ENCODE peak calls at places on chromosome 18, in five cellular contexts. I, V, Z, E and L are unnamed samples.

GRCh38 chr18:44452346-44452745 is 228.3 kb upstream of the SETBP1 start:
- DNase-seq in E (peak), V (no peak), Z (no peak), I (no peak), L (no peak)

GRCh38 chr18:8450013-8450412 is 159.2 kb upstream of the RAB12 start:
- DNase-seq in I (no peak), Z (no peak), V (no peak), E (peak), L (no peak)

GRCh38 chr18:47996091-47996541 is 65.7 kb upstream of the SMAD2 start:
- DNase-seq in E (peak), V (no peak), Z (no peak), I (no peak), L (no peak)

GRCh38 chr18:64409511-64409910 is 260.6 kb upstream of the LINC00305 start:
- DNase-seq in E (peak), Z (peak), I (no peak), V (no peak), L (peak)

GRCh38 chr18:11859903-11860407 is 8.7 kb downstream of the CHMP1B start:
- DNase-seq in E (peak), Z (peak), I (no peak), V (peak), L (no peak)

GRCh38 chr18:53941601-53942335 is 282.7 kb downstream of the MBD2 start:
- DNase-seq in V (no peak), Z (no peak), I (no peak), E (no peak), L (no peak)

GRCh38 chr18:54240629-54241107 is 16.2 kb upstream of the MBD2 start:
- DNase-seq in E (no peak), V (no peak), I (no peak), Z (no peak), L (no peak)

GRCh38 chr18:51082571-51083264 is 52.7 kb downstream of the SMAD4 start:
- DNase-seq in Z (peak), I (no peak), E (no peak), V (no peak), L (peak)

GRCh38 chr18:50724631-50725235 is 95.1 kb downstream of the MRO start:
- DNase-seq in E (no peak), I (no peak), V (no peak), Z (no peak), L (no peak)

GRCh38 chr18:57084331-57085298 is 62.3 kb upstream of the BOD1L2 start:
- DNase-seq in E (no peak), Z (no peak), V (no peak), I (no peak), L (peak)

GRCh38 chr18:68764016-68764415 is 33.9 kb upstream of the CCDC102B start:
- DNase-seq in Z (peak), E (peak), I (no peak), V (no peak), L (no peak)

GRCh38 chr18:421236-422155 is 79.0 kb downstream of the COLEC12 start:
- DNase-seq in I (no peak), Z (no peak), E (peak), V (no peak), L (no peak)

GRCh38 chr18:37253424-37254255 is 312.0 kb downstream of the CELF4 start:
- DNase-seq in Z (no peak), E (no peak), I (no peak), V (no peak), L (peak)

GRCh38 chr18:74836296-74837139 is 238.8 kb downstream of the ZNF407 start:
- DNase-seq in E (peak), Z (peak), I (peak), V (no peak), L (no peak)

GRCh38 chr18:79374408-79375171 is 21.1 kb upstream of the NFATC1 start:
- DNase-seq in I (no peak), Z (no peak), E (no peak), V (no peak), L (peak)

GRCh38 chr18:12776821-12777471 is 74.1 kb downstream of the PSMG2 start:
- DNase-seq in V (no peak), E (no peak), I (no peak), Z (no peak), L (no peak)

GRCh38 chr18:59906203-59906602 is 6.4 kb downstream of the PMAIP1 start:
- DNase-seq in E (no peak), Z (no peak), V (no peak), I (no peak), L (peak)

GRCh38 chr18:59905686-59906091 is 5.9 kb downstream of the PMAIP1 start:
- DNase-seq in I (no peak), Z (no peak), E (no peak), V (no peak), L (peak)

GRCh38 chr18:59902180-59902992 is 2.6 kb downstream of the PMAIP1 start:
- DNase-seq in I (no peak), V (no peak), Z (no peak), E (peak), L (peak)

GRCh38 chr18:59902993-59903610 is 3.3 kb downstream of the PMAIP1 start:
- DNase-seq in E (no peak), Z (no peak), I (no peak), V (no peak), L (peak)

GRCh38 chr18:59904051-59904601 is 4.3 kb downstream of the PMAIP1 start:
- DNase-seq in V (no peak), E (no peak), I (no peak), Z (no peak), L (peak)
- H3K4me3 ChIP-seq in V (no peak), E (no peak), I (no peak), Z (no peak), L (peak)

DNA sequence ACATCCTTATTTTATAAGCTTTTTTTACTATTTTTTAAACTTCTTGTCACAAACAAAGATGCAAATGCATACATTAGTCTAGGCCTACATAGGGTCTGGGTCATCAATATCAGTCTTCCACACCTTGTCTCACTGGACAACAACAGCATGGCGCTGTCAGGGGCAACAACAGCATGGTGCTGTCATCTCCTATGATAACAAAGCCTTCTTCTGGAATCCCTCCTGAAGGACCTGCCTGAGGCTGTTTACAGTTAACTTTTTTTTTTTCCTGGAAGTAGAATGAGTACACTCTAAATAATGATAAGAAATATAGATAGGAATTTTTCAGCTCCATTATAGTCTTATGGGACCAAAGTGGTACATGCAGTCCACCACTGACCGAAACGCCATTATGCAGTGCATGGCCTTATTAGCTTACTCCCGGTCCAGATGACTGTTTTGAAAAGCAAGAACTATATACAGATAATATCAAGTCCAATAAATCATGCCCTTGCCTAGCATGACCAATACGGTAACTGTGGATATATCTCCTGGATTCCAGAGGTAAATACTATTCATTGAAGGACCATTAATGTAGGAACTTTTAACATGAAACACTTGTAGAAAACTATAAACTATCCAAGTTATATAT is 38.4 kb downstream of the TCF4 start:
- DNase-seq in E (no peak), I (no peak), V (no peak), Z (no peak), L (no peak)
- TF ChIP-seq CTCF in E (no peak), I (no peak), V (no peak), Z (no peak), L (no peak)

GRCh38 chr18:77981874-77982273 is 732.2 kb downstream of the GALR1 start:
- DNase-seq in I (no peak), Z (no peak), E (no peak), V (no peak), L (no peak)

GRCh38 chr18:77973745-77974144 is 724.1 kb downstream of the GALR1 start:
- DNase-seq in I (no peak), V (no peak), Z (no peak), E (no peak), L (no peak)

GRCh38 chr18:77974329-77974728 is 724.7 kb downstream of the GALR1 start:
- DNase-seq in I (no peak), V (no peak), E (no peak), Z (no peak), L (no peak)

GRCh38 chr18:77980275-77980674 is 730.6 kb downstream of the GALR1 start:
- DNase-seq in Z (no peak), V (no peak), I (no peak), E (no peak), L (no peak)

GRCh38 chr18:77977331-77977730 is 727.7 kb downstream of the GALR1 start:
- DNase-seq in Z (no peak), E (no peak), I (no peak), V (no peak), L (no peak)
- H3K4me3 ChIP-seq in Z (no peak), E (no peak), I (no peak), V (no peak), L (no peak)

DNA sequence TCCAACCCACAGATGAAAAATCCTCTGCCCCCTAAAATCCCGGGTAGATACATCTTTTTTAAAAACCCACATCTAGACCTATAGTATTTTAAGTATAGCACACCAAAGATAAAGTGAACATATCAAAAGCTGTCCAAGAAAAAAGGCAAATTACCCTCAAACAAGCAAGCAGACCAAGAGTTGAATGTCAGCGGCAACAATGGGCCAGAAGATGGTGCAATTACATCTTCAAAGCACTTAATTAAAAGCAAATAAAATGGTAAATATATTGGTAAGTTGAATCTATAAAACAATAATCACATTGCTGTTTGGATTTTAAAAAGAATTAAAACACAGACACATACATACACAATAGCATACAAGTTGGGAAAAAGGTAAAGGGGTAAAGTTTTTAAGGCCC is 98.5 kb downstream of the MYOM1 start:
- DNase-seq in I (no peak), Z (no peak), E (peak), V (no peak), L (peak)
- TF ChIP-seq CTCF in I (no peak), Z (peak), E (peak), V (peak), L (no peak)

DNA sequence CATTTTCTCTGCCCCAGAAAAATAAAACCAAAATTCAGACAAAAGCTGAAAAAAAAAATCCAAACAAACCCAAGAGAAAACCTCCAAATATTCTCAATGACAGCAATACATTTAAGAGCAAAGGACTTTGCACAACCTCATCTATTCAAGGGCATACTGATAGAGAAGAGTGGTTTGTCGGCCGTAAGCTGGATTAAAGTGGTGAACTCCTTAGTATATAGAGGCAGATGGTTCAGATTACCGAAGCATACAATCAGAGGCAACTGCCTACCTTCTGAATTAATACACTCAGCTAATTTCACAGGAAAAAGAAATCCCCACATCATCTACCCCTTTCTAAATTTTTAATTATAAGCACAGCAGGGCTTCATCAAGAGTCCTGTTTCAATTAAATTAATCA is at the start of gene CPLX4:
- DNase-seq in I (no peak), E (no peak), V (no peak), Z (no peak), L (no peak)
- H3K4me3 ChIP-seq in I (no peak), E (no peak), V (no peak), Z (no peak), L (no peak)

DNA sequence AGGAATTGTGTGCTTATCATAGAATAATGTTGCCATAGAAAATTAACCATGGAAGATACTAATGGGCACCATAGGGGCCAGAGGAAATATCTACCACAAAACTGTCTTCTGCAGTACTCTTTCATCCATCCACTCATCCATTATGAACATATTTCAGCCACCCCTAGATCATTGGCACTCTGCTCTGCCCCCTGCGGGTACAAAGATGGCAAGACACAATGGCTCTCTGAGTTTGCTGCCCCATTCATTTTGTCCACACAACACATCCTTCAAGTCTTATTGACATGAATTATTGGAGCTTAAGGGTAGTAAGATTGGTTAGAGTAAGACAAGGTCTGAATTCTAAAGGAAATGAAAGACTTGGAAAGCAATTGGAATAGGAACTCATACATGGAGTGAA is 1224.7 kb upstream of the CELF4 start:
- DNase-seq in V (no peak), E (no peak), I (no peak), Z (no peak), L (peak)
- TF ChIP-seq CTCF in V (peak), E (no peak), I (no peak), Z (no peak), L (peak)

GRCh38 chr18:49561377-49562193 is at the start of gene LIPG:
- DNase-seq in Z (peak), E (peak), I (no peak), V (no peak), L (peak)

GRCh38 chr18:49563701-49564100 is 1.8 kb downstream of the LIPG start:
- DNase-seq in V (no peak), Z (no peak), E (no peak), I (no peak), L (no peak)

GRCh38 chr18:49561127-49561376 is 805 bp upstream of the LIPG start:
- DNase-seq in Z (no peak), E (peak), V (no peak), I (no peak), L (no peak)

GRCh38 chr18:49563130-49563540 is 1.3 kb downstream of the LIPG start:
- DNase-seq in V (no peak), E (peak), I (no peak), Z (no peak), L (no peak)

GRCh38 chr18:49562481-49563129 is 748 bp downstream of the LIPG start:
- DNase-seq in Z (no peak), I (no peak), E (peak), V (no peak), L (no peak)
- H3K4me3 ChIP-seq in Z (peak), I (peak), E (peak), V (no peak), L (peak)

GRCh38 chr18:45528712-45529336 is 86.5 kb upstream of the SLC14A2 start:
- DNase-seq in V (no peak), I (no peak), E (no peak), Z (no peak), L (no peak)

GRCh38 chr18:45522371-45522770 is 92.9 kb upstream of the SLC14A2 start:
- DNase-seq in I (no peak), V (no peak), Z (peak), E (peak), L (no peak)

GRCh38 chr18:45521777-45522176 is 93.5 kb upstream of the SLC14A2 start:
- DNase-seq in E (peak), Z (peak), I (no peak), V (no peak), L (peak)

GRCh38 chr18:45527891-45528290 is 87.4 kb upstream of the SLC14A2 start:
- DNase-seq in E (no peak), I (no peak), V (no peak), Z (no peak), L (no peak)

GRCh38 chr18:45526120-45526841 is 89.0 kb upstream of the SLC14A2 start:
- DNase-seq in E (peak), V (no peak), Z (peak), I (no peak), L (no peak)
- TF ChIP-seq CTCF in E (peak), V (no peak), Z (peak), I (no peak), L (no peak)

GRCh38 chr18:76328145-76328544 is 166.9 kb downstream of the ZNF516 start:
- DNase-seq in E (no peak), Z (no peak), I (peak), V (no peak), L (no peak)

GRCh38 chr18:76323891-76324290 is 171.2 kb downstream of the ZNF516 start:
- DNase-seq in Z (no peak), I (no peak), V (no peak), E (no peak), L (no peak)
- H3K4me3 ChIP-seq in Z (no peak), I (no peak), V (no peak), E (no peak), L (no peak)

GRCh38 chr18:75981102-75981501 is 513.9 kb downstream of the ZNF516 start:
- DNase-seq in E (no peak), I (no peak), V (no peak), Z (no peak), L (no peak)

GRCh38 chr18:75984853-75985252 is 510.2 kb downstream of the ZNF516 start:
- DNase-seq in I (no peak), V (no peak), E (no peak), Z (no peak), L (no peak)
- TF ChIP-seq CTCF in I (no peak), V (no peak), E (no peak), Z (no peak), L (no peak)